ENCODE peak calls at places on chromosomes 12 and 14, in six cellular contexts. P is mucosa of descending colon; H is stimulated activated CD8-positive, alpha-beta memory T cell treated with anti-CD3 and anti-CD28 coated beads, Interleukin-12 subunit alpha, Interleukin-12 subunit beta, amount 100 ng/mL, for 4 hours; B is WERI-Rb-1; M is activated CD4-positive, alpha-beta T cell treated with anti-CD3 and anti-CD28 coated beads, Interleukin-2, amount 50 U/mL, for 1 hour; V is activated effector memory CD4-positive, alpha-beta T cell treated with Interleukin-2 at 50 U/mL for 16 hours. J is an unnamed sample.

GRCh38 chr14:21136024-21136423 is 19.8 kb downstream of the OR5AU1 start:
- DNase-seq in P (no peak), H (no peak), B (no peak), M (no peak), V (no peak), J (no peak)

GRCh38 chr14:89336338-89336737 is 80.7 kb downstream of the FOXN3 start:
- DNase-seq in P (no peak), H (no peak), B (peak), M (no peak), V (no peak), J (no peak)

GRCh38 chr14:69351385-69351784 is 46.7 kb downstream of the ERH start:
- DNase-seq in P (no peak), H (no peak), B (no peak), M (no peak), V (no peak), J (no peak)

GRCh38 chr12:5096241-5096880 is 52.7 kb downstream of the KCNA5 start:
- DNase-seq in P (no peak), H (no peak), B (no peak), M (no peak), V (no peak), J (no peak)

GRCh38 chr12:120849765-120850164 is 54.4 kb downstream of the SPPL3 start:
- DNase-seq in P (no peak), H (no peak), B (no peak), M (no peak), V (no peak), J (peak)

GRCh38 chr12:64968989-64969819 is 144.8 kb downstream of the TBC1D30 start:
- DNase-seq in P (no peak), H (no peak), B (no peak), M (no peak), V (no peak), J (peak)

GRCh38 chr12:6834254-6834653 is 6.0 kb downstream of the P3H3 start:
- DNase-seq in P (no peak), H (no peak), B (no peak), M (no peak), V (no peak), J (no peak)

GRCh38 chr12:33438025-33438772 is 1.4 kb downstream of the SYT10 start:
- DNase-seq in P (no peak), H (no peak), B (no peak), M (no peak), V (no peak), J (no peak)

GRCh38 chr14:81386379-81386778 is 13.7 kb downstream of the STON2 start:
- DNase-seq in P (no peak), H (no peak), B (no peak), M (no peak), V (no peak), J (no peak)

GRCh38 chr14:69543341-69544249 is 31.1 kb downstream of the CCDC177 start:
- DNase-seq in P (peak), H (peak), B (no peak), M (no peak), V (peak), J (peak)

GRCh38 chr14:90518941-90519256 is 122.1 kb downstream of the CALM1 start:
- DNase-seq in P (peak), H (peak), B (peak), M (peak), V (peak), J (no peak)

GRCh38 chr12:110776410-110776809 is 33.7 kb upstream of the PPP1CC start:
- DNase-seq in P (no peak), H (no peak), B (no peak), M (no peak), V (no peak), J (no peak)